ENCODE peak calls at places on chromosomes 4 and X, in eight cellular contexts. B is H1, Y is SK-N-SH, M is HCT116, C is K562, Z is GM12878, E is HepG2, G is A549. K is an unnamed sample.

GRCh38 chrX:45447995-45448394 is 247.3 kb upstream of the DIPK2B start:
- DNase-seq in G (no peak), Y (no peak), B (no peak), Z (no peak), M (no peak), C (no peak), E (no peak), K (no peak)

GRCh38 chr4:122992111-122992510 is 69.7 kb upstream of the NUDT6 start:
- DNase-seq in E (no peak), M (no peak), Z (no peak), C (no peak), G (no peak), Y (no peak), B (no peak), K (no peak)

GRCh38 chrX:97389761-97390192 is 506.1 kb downstream of the RPA4 start:
- DNase-seq in M (peak), B (no peak), C (no peak), Y (no peak), G (peak), Z (no peak), E (no peak), K (peak)

GRCh38 chrX:66005832-66006449 is 33.9 kb downstream of the VSIG4 start:
- DNase-seq in C (no peak), B (no peak), Y (no peak), E (no peak), G (no peak), M (no peak), Z (no peak), K (no peak)

GRCh38 chr4:70518716-70519115 is 347 bp downstream of the AMTN start:
- DNase-seq in Z (no peak), C (no peak), M (no peak), G (no peak), E (no peak), B (no peak), Y (no peak), K (no peak)

GRCh38 chr4:158032733-158033415 is 140.0 kb downstream of the GASK1B start:
- DNase-seq in Z (no peak), B (no peak), E (no peak), G (no peak), C (no peak), M (no peak), Y (no peak), K (no peak)

GRCh38 chrX:55379396-55379795 is 72.5 kb upstream of the MAGEH1 start:
- DNase-seq in Z (no peak), E (no peak), Y (no peak), M (no peak), C (no peak), B (no peak), G (no peak), K (no peak)

GRCh38 chrX:69060631-69061408 is 104.4 kb downstream of the PJA1 start:
- DNase-seq in C (no peak), G (peak), Z (no peak), B (peak), Y (no peak), M (peak), E (peak), K (peak)

GRCh38 chr4:102620697-102621497 is 119.7 kb downstream of the NFKB1 start:
- DNase-seq in B (no peak), E (peak), M (peak), Y (peak), G (peak), Z (no peak), C (peak), K (peak)

GRCh38 chr4:25343671-25344070 is 31.1 kb downstream of the ZCCHC4 start:
- DNase-seq in Z (no peak), B (no peak), C (no peak), G (no peak), M (no peak), E (no peak), Y (no peak), K (peak)

GRCh38 chr4:8609824-8610350 is 17.3 kb downstream of the CPZ start:
- DNase-seq in E (no peak), B (no peak), Y (no peak), M (no peak), C (no peak), Z (no peak), G (no peak), K (no peak)

GRCh38 chrX:118062817-118063615 is 53.6 kb downstream of the KLHL13 start:
- DNase-seq in E (no peak), M (no peak), G (no peak), C (no peak), Y (no peak), Z (no peak), B (no peak), K (no peak)

GRCh38 chrX:31969714-31970113 is 897.9 kb upstream of the FTHL17 start:
- DNase-seq in E (no peak), Z (no peak), B (no peak), G (no peak), M (no peak), C (no peak), Y (no peak), K (no peak)

GRCh38 chr4:162352580-162353107 is 188.8 kb upstream of the FSTL5 start:
- DNase-seq in E (no peak), C (no peak), B (no peak), M (no peak), G (no peak), Y (no peak), Z (no peak), K (no peak)

GRCh38 chr4:174317531-174317930 is 33.8 kb downstream of the CEP44 start:
- DNase-seq in G (no peak), C (no peak), B (no peak), M (no peak), Y (no peak), Z (no peak), E (no peak), K (peak)

GRCh38 chr4:107931775-107932321 is 499 bp downstream of the CYP2U1 start:
- DNase-seq in M (no peak), G (no peak), Z (no peak), E (no peak), B (no peak), C (no peak), Y (no peak), K (no peak)

GRCh38 chrX:30659421-30659820 is 6.2 kb downstream of the GK start:
- DNase-seq in M (no peak), G (peak), Y (no peak), E (no peak), B (no peak), Z (no peak), C (peak), K (peak)

GRCh38 chr4:8537041-8537461 is 43.1 kb upstream of the GPR78 start:
- DNase-seq in C (no peak), G (peak), E (peak), M (peak), Z (peak), B (no peak), Y (no peak), K (peak)

GRCh38 chr4:176125063-176125462 is 59.4 kb downstream of the WDR17 start:
- DNase-seq in Z (no peak), M (no peak), E (no peak), B (no peak), C (no peak), G (no peak), Y (no peak), K (peak)

GRCh38 chr4:179803857-179804256 is 2361.6 kb upstream of the AGA start:
- DNase-seq in B (no peak), Y (no peak), E (no peak), G (peak), M (no peak), C (no peak), Z (no peak), K (peak)

GRCh38 chrX:10199212-10199611 is 42.4 kb downstream of the CLCN4 start:
- DNase-seq in Y (no peak), Z (no peak), E (no peak), G (no peak), M (no peak), C (no peak), B (no peak), K (peak)

GRCh38 chrX:9291666-9292065 is 173.2 kb upstream of the TBL1X start:
- DNase-seq in C (no peak), B (peak), Z (no peak), G (no peak), Y (no peak), E (no peak), M (no peak), K (no peak)

GRCh38 chrX:114097411-114097810 is 486.5 kb upstream of the HTR2C start:
- DNase-seq in G (no peak), C (no peak), Y (no peak), B (no peak), M (no peak), E (no peak), Z (no peak), K (no peak)

GRCh38 chrX:65601530-65602281 is 65.7 kb upstream of the MSN start:
- DNase-seq in Y (no peak), C (no peak), G (peak), E (peak), B (no peak), Z (no peak), M (no peak), K (peak)

GRCh38 chr4:180665994-180666818 is 1577.0 kb upstream of the TENM3 start:
- DNase-seq in Z (no peak), M (peak), G (peak), C (peak), B (no peak), E (peak), Y (peak), K (peak)

GRCh38 chrX:142686653-142687283 is 339.0 kb upstream of the SPANXN4 start:
- DNase-seq in Y (no peak), G (no peak), E (no peak), M (no peak), C (no peak), Z (no peak), B (no peak), K (no peak)

GRCh38 chr4:2400841-2401609 is 17.4 kb downstream of the ZFYVE28 start:
- DNase-seq in B (no peak), Y (no peak), G (no peak), Z (no peak), M (no peak), C (no peak), E (no peak), K (no peak)

GRCh38 chr4:2402053-2402452 is 16.4 kb downstream of the ZFYVE28 start:
- DNase-seq in E (peak), M (no peak), Y (peak), C (peak), G (peak), B (peak), Z (no peak), K (no peak)

GRCh38 chr4:2402941-2403340 is 15.5 kb downstream of the ZFYVE28 start:
- DNase-seq in C (no peak), G (no peak), B (no peak), Y (no peak), M (no peak), E (no peak), Z (no peak), K (no peak)

GRCh38 chr4:2401610-2401983 is 16.8 kb downstream of the ZFYVE28 start:
- DNase-seq in E (no peak), M (no peak), B (no peak), G (no peak), C (no peak), Z (no peak), Y (no peak), K (no peak)

DNA sequence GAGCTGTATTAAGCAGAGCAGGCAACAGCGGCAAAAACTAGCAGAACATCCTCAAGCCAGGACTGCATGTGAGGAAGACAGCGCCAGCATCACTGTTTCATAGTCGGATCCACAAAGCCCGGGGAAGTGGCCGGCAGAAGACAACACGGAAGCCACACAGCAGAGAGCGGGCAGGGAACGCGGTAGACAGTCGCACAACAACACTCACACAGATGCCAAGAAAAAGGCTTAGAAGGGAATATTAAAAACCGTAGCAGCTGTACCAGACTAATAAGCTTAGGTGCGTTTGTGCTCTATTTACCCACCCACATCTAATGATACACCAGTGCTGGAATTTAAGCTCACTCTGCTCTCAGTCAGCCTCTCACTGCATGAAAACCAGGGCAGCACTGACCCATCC is 16.0 kb downstream of the ZFYVE28 start:
- DNase-seq in M (no peak), Z (no peak), G (no peak), E (no peak), B (no peak), Y (no peak), C (no peak), K (no peak)
- TF ChIP-seq RAD21 in M (no peak), Z (no peak), G (no peak), E (no peak), B (no peak), Y (no peak), C (no peak), K (no peak)

DNA sequence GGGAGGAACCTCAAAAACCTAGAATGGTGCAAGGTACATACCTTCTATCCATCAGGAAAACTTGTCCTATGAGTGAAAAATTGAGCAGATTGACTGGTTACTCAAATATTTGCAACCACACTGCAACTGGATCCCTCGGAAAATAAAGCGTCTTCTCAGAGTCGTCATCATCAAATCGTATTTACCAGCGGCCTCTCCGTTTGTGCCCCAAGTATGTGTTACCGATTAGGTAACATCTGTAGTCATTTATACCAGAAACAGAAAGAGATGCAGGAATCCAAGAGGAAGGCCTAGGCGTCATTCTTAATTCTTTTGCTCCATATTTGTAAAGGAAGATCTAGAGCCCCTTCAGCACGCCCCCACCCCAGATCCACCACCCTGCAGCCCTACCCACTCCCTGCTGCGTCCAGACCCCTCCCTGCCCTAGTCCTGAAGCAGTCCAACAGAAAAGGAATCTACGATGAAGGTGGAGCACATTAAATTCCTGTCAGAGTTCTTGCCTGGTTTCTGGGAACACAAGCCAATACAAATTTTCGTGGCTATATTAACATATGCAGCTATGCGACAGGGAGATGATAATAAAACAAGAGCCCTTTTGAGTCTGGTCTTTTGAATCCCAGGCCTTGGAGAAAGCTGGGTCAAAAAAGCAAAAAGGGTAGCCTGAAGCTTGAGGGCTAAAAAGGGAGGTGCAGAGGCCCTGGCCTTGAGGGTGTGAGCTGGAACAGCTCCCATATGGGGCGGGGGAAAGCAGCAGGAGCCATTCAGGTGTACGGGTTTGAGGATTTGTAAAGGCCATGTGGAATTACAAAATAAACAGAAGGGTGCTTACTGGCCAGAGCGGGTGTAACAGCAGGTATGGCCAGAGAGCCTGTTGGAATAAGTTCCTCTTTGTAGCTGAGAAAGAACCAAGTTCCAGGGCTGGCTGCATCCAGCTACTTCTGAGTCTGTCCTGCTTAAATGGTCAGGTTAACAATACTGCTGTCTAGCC is 77.0 kb downstream of the ZNF827 start:
- DNase-seq in Y (no peak), B (no peak), E (no peak), C (no peak), M (no peak), Z (no peak), G (no peak), K (no peak)
- TF ChIP-seq RAD21 in Y (no peak), B (no peak), E (no peak), C (no peak), M (no peak), Z (no peak), G (no peak), K (no peak)

GRCh38 chrX:24464836-24465523 is at the start of gene PDK3:
- DNase-seq in G (peak), E (peak), Y (peak), Z (peak), M (peak), C (peak), B (peak), K (peak)

GRCh38 chrX:24464498-24464835 is 619 bp upstream of the PDK3 start:
- DNase-seq in C (no peak), G (no peak), Z (no peak), Y (peak), M (no peak), E (no peak), B (no peak), K (no peak)

GRCh38 chrX:24465524-24465850 is 401 bp downstream of the PDK3 start:
- DNase-seq in B (no peak), G (no peak), M (no peak), C (no peak), Z (no peak), E (no peak), Y (no peak), K (no peak)

GRCh38 chrX:24468245-24468644 is 3.2 kb downstream of the PDK3 start:
- DNase-seq in C (no peak), Z (no peak), E (no peak), B (no peak), M (no peak), G (no peak), Y (no peak), K (no peak)

DNA sequence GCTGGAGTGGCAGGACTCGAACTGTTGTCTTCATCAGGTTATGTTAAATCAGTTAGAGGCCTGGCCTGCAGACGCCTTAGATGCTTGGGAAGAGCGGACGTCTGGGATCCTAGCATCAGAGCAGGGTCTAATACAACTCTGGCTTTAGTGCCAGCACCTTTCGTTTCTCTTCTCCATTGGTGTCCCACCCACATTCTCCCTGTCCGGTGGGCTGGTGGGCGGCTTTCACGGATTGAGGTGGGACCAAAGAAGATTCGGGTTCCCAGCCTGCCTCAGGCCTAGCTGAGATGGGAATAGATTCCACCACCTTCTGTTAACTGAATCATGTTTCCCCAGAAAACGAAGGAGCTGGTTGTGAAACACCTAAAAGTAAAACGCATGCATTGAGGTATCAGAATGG is 939 bp downstream of the PDK3 start:
- DNase-seq in Y (no peak), Z (no peak), M (no peak), G (no peak), C (no peak), E (no peak), B (no peak), K (no peak)
- TF ChIP-seq RAD21 in Y (no peak), Z (no peak), M (no peak), G (no peak), C (no peak), E (no peak), B (no peak), K (no peak)

GRCh38 chr4:137755033-137755471 is 222.8 kb upstream of the PCDH18 start:
- DNase-seq in M (peak), E (no peak), Z (no peak), C (no peak), G (peak), Y (no peak), B (no peak), K (peak)
- TF ChIP-seq RAD21 in M (no peak), E (no peak), Z (no peak), C (no peak), G (no peak), Y (no peak), B (no peak), K (no peak)

DNA sequence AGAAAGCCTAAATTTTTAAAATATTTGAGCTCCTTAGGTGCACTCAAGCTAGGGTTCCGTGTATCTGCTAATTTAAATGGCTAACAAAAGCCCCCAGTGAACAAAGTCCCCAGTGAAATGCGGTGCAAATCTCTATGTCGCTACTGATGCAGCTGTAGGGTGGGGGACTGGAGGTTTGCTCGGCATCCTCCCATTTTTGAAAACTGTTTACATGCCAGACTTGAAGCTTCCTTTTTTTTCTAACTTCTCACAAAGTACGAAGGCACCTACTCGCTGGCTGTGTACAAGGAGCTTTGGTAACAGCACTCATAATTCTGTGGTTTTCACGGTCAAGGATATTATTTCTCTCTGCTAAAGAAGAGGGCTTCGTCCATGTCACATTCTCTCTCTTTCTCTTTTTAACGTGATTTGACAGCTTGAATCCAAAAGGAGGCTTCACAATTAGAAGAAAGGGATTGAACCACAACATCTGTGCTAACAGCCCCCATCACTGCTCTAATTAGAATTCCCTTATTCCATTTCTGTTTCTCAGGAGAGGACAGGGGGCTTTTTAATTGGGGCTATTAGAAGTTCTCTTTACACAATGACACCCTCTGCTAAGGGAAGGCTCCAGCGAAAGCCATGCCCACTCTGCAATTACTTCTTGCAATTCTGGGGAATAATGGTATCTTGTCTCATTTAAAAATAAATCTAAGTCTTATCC is 46.7 kb downstream of the TMEM156 start:
- DNase-seq in G (no peak), Z (no peak), C (no peak), B (no peak), Y (no peak), M (no peak), E (no peak), K (no peak)
- TF ChIP-seq RAD21 in G (no peak), Z (no peak), C (no peak), B (no peak), Y (no peak), M (no peak), E (no peak), K (no peak)

GRCh38 chr4:186719925-186720694 is 3.5 kb downstream of the FAT1 start:
- DNase-seq in Z (no peak), C (peak), E (no peak), M (no peak), G (peak), Y (no peak), B (no peak), K (no peak)
- TF ChIP-seq RAD21 in Z (no peak), C (peak), E (no peak), M (no peak), G (peak), Y (peak), B (peak), K (peak)

GRCh38 chr4:142846729-142847606 is 867 bp upstream of the INPP4B start:
- DNase-seq in Z (no peak), G (peak), C (no peak), Y (peak), M (peak), B (peak), E (peak), K (no peak)
- TF ChIP-seq RAD21 in Z (peak), G (peak), C (no peak), Y (peak), M (peak), B (peak), E (no peak), K (no peak)

GRCh38 chrX:47749185-47749967 is 87.3 kb upstream of the ZNF81 start:
- DNase-seq in G (no peak), E (no peak), Z (no peak), C (no peak), M (no peak), Y (no peak), B (no peak), K (peak)
- TF ChIP-seq RAD21 in G (no peak), E (no peak), Z (no peak), C (no peak), M (no peak), Y (no peak), B (no peak), K (no peak)

GRCh38 chrX:101206471-101206870 is 13.1 kb upstream of the DRP2 start:
- DNase-seq in Y (peak), B (no peak), M (peak), G (peak), C (peak), E (peak), Z (no peak), K (peak)
- TF ChIP-seq RAD21 in Y (peak), B (peak), M (peak), G (peak), C (peak), E (peak), Z (peak), K (peak)